ENCODE peak calls at places on chromosome 5, in six cellular contexts. J, H, K, G, A and Z are unnamed samples.

GRCh38 chr5:135391123-135391868 is 7.7 kb downstream of the MACROH2A1 start:
- DNase-seq in J (no peak), H (peak; percentile 53), K (no peak), G (no peak), A (no peak), Z (no peak)

GRCh38 chr5:127561254-127561653 is 43.8 kb downstream of the PRRC1 start:
- DNase-seq in J (no peak), H (no peak), K (no peak), G (no peak), A (no peak), Z (no peak)

GRCh38 chr5:135894789-135895188 is 852 bp downstream of the IL9 start:
- DNase-seq in J (no peak), H (no peak), K (no peak), G (no peak), A (no peak), Z (no peak)

GRCh38 chr5:129216001-129216400 is 121.5 kb downstream of the ISOC1 start:
- DNase-seq in J (no peak), H (no peak), K (peak; percentile 35), G (no peak), A (no peak), Z (no peak)

GRCh38 chr5:178650214-178650613 is 23.4 kb upstream of the CLK4 start:
- DNase-seq in J (no peak), H (no peak), K (no peak), G (no peak), A (no peak), Z (no peak)

GRCh38 chr5:157253547-157253946 is 12.4 kb upstream of the CYFIP2 start:
- DNase-seq in J (no peak), H (peak; percentile 69), K (peak; percentile 89), G (no peak), A (no peak), Z (no peak)

GRCh38 chr5:91028518-91028956 is 354.6 kb downstream of the ARRDC3 start:
- DNase-seq in J (no peak), H (no peak), K (no peak), G (no peak), A (no peak), Z (no peak)

GRCh38 chr5:68409259-68409658 is 193.7 kb downstream of the PIK3R1 start:
- DNase-seq in J (no peak), H (no peak), K (no peak), G (no peak), A (no peak), Z (no peak)

GRCh38 chr5:51376504-51376903 is 6.7 kb upstream of the ISL1 start:
- DNase-seq in J (no peak), H (no peak), K (peak; percentile 51), G (no peak), A (no peak), Z (no peak)

GRCh38 chr5:102901821-102902448 is 146.8 kb downstream of the PAM start:
- DNase-seq in J (no peak), H (no peak), K (no peak), G (no peak), A (no peak), Z (no peak)

GRCh38 chr5:32722957-32723356 is 11.8 kb downstream of the NPR3 start:
- DNase-seq in J (no peak), H (no peak), K (no peak), G (no peak), A (no peak), Z (no peak)

GRCh38 chr5:38378579-38378978 is 120.2 kb downstream of the EGFLAM start:
- DNase-seq in J (no peak), H (no peak), K (no peak), G (no peak), A (no peak), Z (no peak)

GRCh38 chr5:38381361-38381760 is 123.0 kb downstream of the EGFLAM start:
- DNase-seq in J (no peak), H (no peak), K (no peak), G (no peak), A (no peak), Z (no peak)

GRCh38 chr5:38380522-38380921 is 122.2 kb downstream of the EGFLAM start:
- DNase-seq in J (no peak), H (no peak), K (no peak), G (no peak), A (no peak), Z (no peak)

GRCh38 chr5:38376404-38376803 is 118.0 kb downstream of the EGFLAM start:
- DNase-seq in J (no peak), H (no peak), K (no peak), G (peak; percentile 70), A (no peak), Z (peak; percentile 38)

GRCh38 chr5:38379360-38379827 is 121.0 kb downstream of the EGFLAM start:
- DNase-seq in J (no peak), H (peak; percentile 23), K (peak; percentile 89), G (peak; percentile 46), A (no peak), Z (no peak)
- H3K27ac ChIP-seq in J (no peak overlapping the region), H (no peak overlapping the region), K (no peak overlapping the region), G (no peak overlapping the region), A (peak overlapping the region; percentile 18), Z (no peak overlapping the region)

GRCh38 chr5:146877178-146877681 is 1.3 kb downstream of the PPP2R2B start:
- DNase-seq in J (no peak), H (peak; percentile 16), K (peak; percentile 56), G (no peak), A (no peak), Z (no peak)
- H3K27ac ChIP-seq in J (peak overlapping the region; percentile 74), H (no peak overlapping the region), K (no peak overlapping the region), G (no peak overlapping the region), A (no peak overlapping the region), Z (no peak overlapping the region)

GRCh38 chr5:167555771-167556170 is 735.7 kb upstream of the WWC1 start:
- DNase-seq in J (no peak), H (no peak), K (peak; percentile 56), G (no peak), A (no peak), Z (no peak)
- H3K27ac ChIP-seq in J (no peak overlapping the region), H (no peak overlapping the region), K (no peak overlapping the region), G (no peak overlapping the region), A (no peak overlapping the region), Z (no peak overlapping the region)

GRCh38 chr5:96431376-96432244 is 1.4 kb downstream of the PCSK1 start:
- DNase-seq in J (no peak), H (no peak), K (peak; percentile 61), G (no peak), A (no peak), Z (no peak)
- H3K27ac ChIP-seq in J (no peak overlapping the region), H (no peak overlapping the region), K (no peak overlapping the region), G (no peak overlapping the region), A (no peak overlapping the region), Z (no peak overlapping the region)